ENCODE peak calls at places on chromosomes 13 and 19, in nine cellular contexts. O is naive thymus-derived CD4-positive, alpha-beta T cell; D is thoracic aorta; L is cardiac fibroblast; R is CD4-positive, alpha-beta memory T cell; M is NB4; F is AG04449; V is aorta; X is mucosa of descending colon. I is an unnamed sample.

GRCh38 chr13:110323172-110323851 is 16.2 kb downstream of the COL4A2 start:
- DNase-seq in O (no peak), D (no peak), L (peak), R (no peak), M (no peak), F (no peak), V (no peak), X (no peak), I (no peak)

GRCh38 chr19:17469371-17470203 is 737 bp upstream of the SLC27A1 start:
- DNase-seq in O (peak), D (peak), L (peak), R (peak), M (peak), F (peak), V (peak), X (peak), I (peak)

GRCh38 chr13:94168784-94169512 is 310.5 kb downstream of the DCT start:
- DNase-seq in O (no peak), D (no peak), L (peak), R (no peak), M (no peak), F (no peak), V (no peak), X (no peak), I (no peak)

GRCh38 chr13:110155072-110155471 is 151.9 kb downstream of the COL4A1 start:
- DNase-seq in O (no peak), D (no peak), L (no peak), R (no peak), M (no peak), F (no peak), V (no peak), X (no peak), I (no peak)

GRCh38 chr19:5131866-5132561 is 163.1 kb downstream of the KDM4B start:
- DNase-seq in O (no peak), D (no peak), L (no peak), R (no peak), M (no peak), F (no peak), V (no peak), X (no peak), I (no peak)

GRCh38 chr19:58429745-58430144 is 10.2 kb downstream of the ZNF132 start:
- DNase-seq in O (no peak), D (no peak), L (no peak), R (no peak), M (no peak), F (no peak), V (no peak), X (no peak), I (no peak)

GRCh38 chr13:34114581-34114980 is 296.6 kb downstream of the RFC3 start:
- DNase-seq in O (no peak), D (no peak), L (no peak), R (no peak), M (peak), F (no peak), V (no peak), X (no peak), I (no peak)

GRCh38 chr19:511101-511841 is 4.0 kb downstream of the TPGS1 start:
- DNase-seq in O (peak), D (no peak), L (peak), R (peak), M (peak), F (no peak), V (peak), X (peak), I (no peak)

GRCh38 chr13:40316301-40316700 is 350.1 kb downstream of the FOXO1 start:
- DNase-seq in O (no peak), D (no peak), L (no peak), R (no peak), M (no peak), F (no peak), V (no peak), X (no peak), I (no peak)

GRCh38 chr13:96984061-96984508 is 10.2 kb downstream of the OXGR1 start:
- DNase-seq in O (no peak), D (no peak), L (peak), R (peak), M (no peak), F (no peak), V (no peak), X (peak), I (no peak)

GRCh38 chr13:50306096-50306495 is 290.9 kb downstream of the KCNRG start:
- DNase-seq in O (no peak), D (no peak), L (no peak), R (no peak), M (no peak), F (no peak), V (no peak), X (no peak), I (no peak)

GRCh38 chr13:23516190-23516589 is 54.0 kb upstream of the TNFRSF19 start:
- DNase-seq in O (no peak), D (no peak), L (no peak), R (no peak), M (no peak), F (no peak), V (no peak), X (no peak), I (no peak)

GRCh38 chr19:20154636-20155035 is 12.4 kb upstream of the ZNF486 start:
- DNase-seq in O (no peak), D (no peak), L (no peak), R (no peak), M (no peak), F (no peak), V (no peak), X (no peak), I (no peak)

GRCh38 chr13:110714798-110715394 is 1.4 kb downstream of the ING1 start:
- DNase-seq in O (peak), D (no peak), L (peak), R (no peak), M (peak), F (no peak), V (peak), X (peak), I (no peak)

GRCh38 chr13:91017031-91017668 is 330.3 kb upstream of the MIR17HG start:
- DNase-seq in O (no peak), D (no peak), L (peak), R (no peak), M (peak), F (no peak), V (no peak), X (no peak), I (no peak)

DNA sequence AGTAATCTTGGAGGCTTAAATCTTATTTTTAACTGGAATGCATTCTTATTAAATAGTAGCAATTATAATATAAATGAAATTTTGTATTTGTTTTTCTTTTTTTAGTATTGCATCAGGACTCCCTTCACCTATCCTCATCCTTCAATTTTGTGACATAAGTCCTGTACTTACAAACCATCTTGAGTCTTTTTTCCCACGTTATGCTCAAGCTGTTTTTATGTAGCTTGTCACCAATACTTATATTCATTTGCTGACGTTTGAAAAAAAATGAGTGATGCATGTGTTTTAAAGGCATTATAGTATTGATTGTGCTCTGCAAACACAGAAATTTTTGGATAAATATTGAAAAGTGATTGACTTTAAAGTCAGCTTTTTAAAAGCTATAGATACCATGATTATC is 888 bp downstream of the GPR18 start:
- DNase-seq in O (no peak), D (no peak), L (no peak), R (no peak), M (no peak), F (no peak), V (no peak), X (no peak), I (no peak)
- H3K4me3 ChIP-seq in O (peak), D (no peak), L (no peak), R (no peak), M (no peak), F (no peak), V (no peak), X (no peak), I (no peak)

GRCh38 chr13:104567114-104567513 is 1500.9 kb upstream of the SLC10A2 start:
- DNase-seq in O (no peak), D (no peak), L (no peak), R (no peak), M (no peak), F (no peak), V (no peak), X (no peak), I (no peak)

GRCh38 chr13:104577029-104577820 is 1511.0 kb upstream of the SLC10A2 start:
- DNase-seq in O (no peak), D (no peak), L (peak), R (no peak), M (no peak), F (no peak), V (no peak), X (no peak), I (no peak)

GRCh38 chr13:104571161-104571889 is 1505.1 kb upstream of the SLC10A2 start:
- DNase-seq in O (no peak), D (peak), L (peak), R (no peak), M (peak), F (peak), V (peak), X (no peak), I (peak)

GRCh38 chr13:104565888-104566287 is 1499.7 kb upstream of the SLC10A2 start:
- DNase-seq in O (no peak), D (no peak), L (no peak), R (no peak), M (no peak), F (no peak), V (no peak), X (no peak), I (no peak)

DNA sequence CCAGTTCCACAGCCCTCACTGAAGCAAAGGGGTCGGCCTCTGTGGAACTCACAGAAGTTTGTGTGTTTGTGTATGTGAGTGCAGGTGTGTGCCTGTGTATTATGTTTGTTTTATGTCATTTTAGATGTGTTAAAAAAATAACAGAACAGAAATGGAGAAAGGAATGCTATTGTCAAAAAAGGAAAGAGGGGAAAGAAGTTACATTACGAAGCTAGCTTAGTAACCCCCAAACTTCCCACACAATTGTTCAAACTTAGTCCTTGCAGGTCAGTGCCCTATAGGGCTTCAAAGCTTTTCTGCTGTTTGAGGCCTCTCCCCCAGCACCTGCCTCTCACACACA is 1505.6 kb upstream of the SLC10A2 start:
- DNase-seq in O (no peak), D (no peak), L (no peak), R (no peak), M (no peak), F (no peak), V (no peak), X (no peak), I (no peak)
- H3K4me3 ChIP-seq in O (no peak), D (peak), L (no peak), R (no peak), M (no peak), F (no peak), V (no peak), X (no peak), I (no peak)

DNA sequence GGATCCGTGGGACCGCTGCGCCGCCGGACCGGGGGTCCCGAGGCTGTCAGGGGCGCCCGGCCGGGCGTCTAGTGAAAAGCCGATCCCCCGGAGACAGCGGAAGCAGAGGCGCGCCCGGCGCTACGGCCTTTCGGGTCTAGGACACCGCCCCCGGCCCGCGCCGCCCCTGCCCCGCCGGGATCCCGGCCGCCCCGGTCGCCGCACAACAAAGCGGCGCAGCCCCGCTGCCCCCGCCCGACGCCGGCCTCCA is 634 bp downstream of the LATS2 start:
- DNase-seq in O (no peak), D (no peak), L (no peak), R (no peak), M (no peak), F (no peak), V (peak), X (no peak), I (no peak)
- H3K4me3 ChIP-seq in O (no peak), D (peak), L (peak), R (no peak), M (peak), F (peak), V (peak), X (peak), I (peak)

GRCh38 chr13:30446122-30446500 is 19.6 kb downstream of the HMGB1 start:
- DNase-seq in O (no peak), D (no peak), L (no peak), R (no peak), M (no peak), F (no peak), V (no peak), X (no peak), I (no peak)
- H3K4me3 ChIP-seq in O (no peak), D (peak), L (peak), R (no peak), M (peak), F (peak), V (no peak), X (no peak), I (peak)

DNA sequence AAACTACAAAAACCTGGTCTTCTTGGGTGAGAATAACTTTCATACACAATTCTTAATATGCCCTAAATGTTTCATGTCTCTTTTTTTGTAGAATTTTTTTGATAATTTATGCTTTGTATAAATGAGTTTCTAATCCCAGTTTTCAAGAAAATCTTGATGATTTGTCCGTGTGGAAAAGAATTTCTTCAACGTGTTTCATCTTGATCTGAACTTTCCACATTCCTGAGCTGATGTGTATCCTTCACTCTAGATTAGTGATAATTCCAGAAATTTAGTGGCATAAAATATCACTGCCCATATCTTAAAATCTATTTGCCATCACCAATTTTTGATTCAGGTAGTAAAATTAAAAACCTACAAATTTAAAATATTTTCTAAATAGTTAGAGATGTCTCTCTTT is 24.6 kb downstream of the ZNF431 start:
- DNase-seq in O (no peak), D (no peak), L (no peak), R (no peak), M (no peak), F (no peak), V (no peak), X (no peak), I (no peak)
- H3K4me3 ChIP-seq in O (no peak), D (no peak), L (no peak), R (no peak), M (no peak), F (no peak), V (no peak), X (no peak), I (no peak)

GRCh38 chr19:38975861-38976271 is 324 bp upstream of the FBXO17 start:
- DNase-seq in O (no peak), D (no peak), L (peak), R (no peak), M (no peak), F (no peak), V (peak), X (no peak), I (no peak)

GRCh38 chr19:38980583-38981374 is 5.2 kb upstream of the FBXO17 start:
- DNase-seq in O (no peak), D (no peak), L (no peak), R (no peak), M (no peak), F (no peak), V (no peak), X (no peak), I (no peak)

GRCh38 chr19:38977445-38978314 is 2.1 kb upstream of the FBXO17 start:
- DNase-seq in O (no peak), D (no peak), L (no peak), R (no peak), M (no peak), F (no peak), V (no peak), X (no peak), I (no peak)

GRCh38 chr19:38979867-38980266 is 4.3 kb upstream of the FBXO17 start:
- DNase-seq in O (no peak), D (no peak), L (no peak), R (no peak), M (no peak), F (no peak), V (no peak), X (no peak), I (no peak)

DNA sequence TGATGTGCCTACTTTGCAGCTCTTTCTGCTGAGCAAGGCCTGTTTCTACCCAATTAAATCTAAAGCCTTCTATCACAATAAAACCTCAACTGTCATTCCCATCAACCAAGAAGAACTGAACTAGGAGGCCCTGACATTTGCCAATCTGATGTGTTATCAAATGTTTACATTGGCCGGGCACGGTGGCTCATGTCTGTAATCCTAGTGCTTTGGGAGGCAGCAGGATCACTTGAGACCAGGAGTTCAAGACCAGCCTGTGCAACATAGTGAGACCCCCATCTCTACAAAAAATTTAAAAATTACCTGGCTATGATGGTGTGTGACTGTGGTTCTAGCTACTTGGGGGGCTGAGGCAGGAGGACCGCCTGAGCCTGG is 2.8 kb upstream of the FBXO17 start:
- DNase-seq in O (no peak), D (no peak), L (no peak), R (no peak), M (no peak), F (no peak), V (no peak), X (no peak), I (no peak)
- H3K4me3 ChIP-seq in O (no peak), D (no peak), L (no peak), R (no peak), M (no peak), F (no peak), V (no peak), X (no peak), I (no peak)

I was measured in epithelial cell of proximal tubule.